ENCODE peak calls at places on chromosomes 11 and 22, in eight cellular contexts. One of them, this sample, is unnamed.

GRCh38 chr11:3127706-3128355 is 37.3 kb downstream of the OSBPL5 start:
- DNase-seq in neural progenitor cell: no peak
- DNase-seq in colonic mucosa: no peak
- DNase-seq in IMR-90: no peak
- DNase-seq in mesendoderm: no peak
- DNase-seq in neuronal stem cell: no peak
- DNase-seq in fibroblast of lung: no peak
- DNase-seq in astrocyte: no peak
- DNase-seq in this sample: no peak

GRCh38 chr11:59199546-59200420 is 12.9 kb downstream of the MPEG1 start:
- DNase-seq in neural progenitor cell: no peak
- DNase-seq in fibroblast of lung: no peak
- DNase-seq in colonic mucosa: no peak
- DNase-seq in mesendoderm: no peak
- DNase-seq in IMR-90: no peak
- DNase-seq in neuronal stem cell: no peak
- DNase-seq in astrocyte: no peak
- DNase-seq in this sample: no peak

GRCh38 chr11:6586434-6587359 is 16.7 kb downstream of the RRP8 start:
- DNase-seq in fibroblast of lung: no peak
- DNase-seq in colonic mucosa: peak
- DNase-seq in astrocyte: no peak
- DNase-seq in neuronal stem cell: no peak
- DNase-seq in neural progenitor cell: peak
- DNase-seq in IMR-90: no peak
- DNase-seq in mesendoderm: no peak
- DNase-seq in this sample: no peak

GRCh38 chr11:33195391-33196190 is 34.3 kb upstream of the CSTF3 start:
- DNase-seq in colonic mucosa: no peak
- DNase-seq in astrocyte: no peak
- DNase-seq in fibroblast of lung: no peak
- DNase-seq in IMR-90: peak
- DNase-seq in neural progenitor cell: peak
- DNase-seq in neuronal stem cell: no peak
- DNase-seq in mesendoderm: no peak
- DNase-seq in this sample: peak

GRCh38 chr11:96097844-96098421 is 174.0 kb upstream of the MTMR2 start:
- DNase-seq in IMR-90: peak
- DNase-seq in fibroblast of lung: peak
- DNase-seq in mesendoderm: no peak
- DNase-seq in colonic mucosa: peak
- DNase-seq in astrocyte: no peak
- DNase-seq in neuronal stem cell: no peak
- DNase-seq in neural progenitor cell: no peak
- DNase-seq in this sample: peak

GRCh38 chr11:43988040-43988793 is 45.8 kb downstream of the C11orf96 start:
- DNase-seq in neural progenitor cell: no peak
- DNase-seq in astrocyte: peak
- DNase-seq in colonic mucosa: no peak
- DNase-seq in IMR-90: peak
- DNase-seq in fibroblast of lung: peak
- DNase-seq in neuronal stem cell: no peak
- DNase-seq in mesendoderm: peak
- DNase-seq in this sample: no peak

GRCh38 chr22:28077166-28077565 is 158.1 kb upstream of the PITPNB start:
- DNase-seq in neural progenitor cell: no peak
- DNase-seq in colonic mucosa: no peak
- DNase-seq in mesendoderm: no peak
- DNase-seq in astrocyte: no peak
- DNase-seq in IMR-90: no peak
- DNase-seq in fibroblast of lung: no peak
- DNase-seq in neuronal stem cell: no peak
- DNase-seq in this sample: no peak

GRCh38 chr11:69541501-69542313 is 60.2 kb downstream of the LINC01488 start:
- DNase-seq in astrocyte: peak
- DNase-seq in IMR-90: peak
- DNase-seq in neural progenitor cell: no peak
- DNase-seq in mesendoderm: no peak
- DNase-seq in neuronal stem cell: no peak
- DNase-seq in colonic mucosa: no peak
- DNase-seq in fibroblast of lung: peak
- DNase-seq in this sample: peak

DNA sequence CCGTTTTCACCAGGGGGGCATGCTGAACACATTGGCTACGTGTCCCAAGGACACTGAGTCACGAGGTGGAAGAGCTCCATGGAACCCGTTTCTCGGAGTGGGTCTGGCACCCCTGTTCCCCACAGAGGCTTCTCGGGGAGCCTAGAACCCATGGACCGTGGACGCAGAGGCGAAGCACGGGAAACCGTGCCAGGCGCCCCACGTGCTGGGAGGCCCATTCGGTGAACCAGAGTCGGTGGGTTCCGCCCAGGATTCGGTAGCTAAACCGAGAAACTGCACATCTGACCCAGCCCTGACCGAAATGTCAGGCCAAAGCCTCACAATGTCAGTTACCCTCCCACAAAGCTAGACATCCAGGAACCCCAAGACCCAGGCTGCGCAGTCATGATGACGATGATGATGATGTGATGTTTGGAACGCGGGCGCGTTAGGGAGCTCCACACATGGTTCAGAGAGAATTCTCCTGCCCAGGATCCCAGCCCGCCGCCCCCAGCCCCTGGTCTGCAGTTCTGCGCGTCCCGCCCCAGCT is 28.5 kb upstream of the WNT11 start:
- DNase-seq in fibroblast of lung: no peak
- DNase-seq in neuronal stem cell: no peak
- DNase-seq in mesendoderm: no peak
- DNase-seq in IMR-90: no peak
- DNase-seq in colonic mucosa: peak
- DNase-seq in astrocyte: no peak
- DNase-seq in neural progenitor cell: no peak
- DNase-seq in this sample: no peak
- H3K9ac ChIP-seq in fibroblast of lung: peak
- H3K9ac ChIP-seq in neuronal stem cell: peak
- H3K9ac ChIP-seq in mesendoderm: peak
- H3K9ac ChIP-seq in IMR-90: peak
- H3K9ac ChIP-seq in colonic mucosa: peak
- H3K9ac ChIP-seq in astrocyte: peak
- H3K9ac ChIP-seq in neural progenitor cell: peak
- H3K9ac ChIP-seq in this sample: peak

GRCh38 chr11:73384127-73384441 is 7.9 kb downstream of the RELT start:
- DNase-seq in astrocyte: no peak
- DNase-seq in IMR-90: no peak
- DNase-seq in colonic mucosa: no peak
- DNase-seq in neural progenitor cell: no peak
- DNase-seq in fibroblast of lung: no peak
- DNase-seq in neuronal stem cell: no peak
- DNase-seq in mesendoderm: no peak
- DNase-seq in this sample: no peak

GRCh38 chr11:73386026-73386425 is 9.8 kb downstream of the RELT start:
- DNase-seq in neural progenitor cell: no peak
- DNase-seq in mesendoderm: no peak
- DNase-seq in neuronal stem cell: no peak
- DNase-seq in colonic mucosa: no peak
- DNase-seq in astrocyte: no peak
- DNase-seq in IMR-90: no peak
- DNase-seq in fibroblast of lung: no peak
- DNase-seq in this sample: peak

GRCh38 chr11:73386568-73386967 is 10.4 kb downstream of the RELT start:
- DNase-seq in neural progenitor cell: no peak
- DNase-seq in mesendoderm: no peak
- DNase-seq in colonic mucosa: no peak
- DNase-seq in IMR-90: no peak
- DNase-seq in astrocyte: no peak
- DNase-seq in fibroblast of lung: no peak
- DNase-seq in neuronal stem cell: no peak
- DNase-seq in this sample: no peak

GRCh38 chr11:73384531-73384870 is 8.3 kb downstream of the RELT start:
- DNase-seq in fibroblast of lung: no peak
- DNase-seq in neuronal stem cell: no peak
- DNase-seq in astrocyte: no peak
- DNase-seq in colonic mucosa: no peak
- DNase-seq in neural progenitor cell: no peak
- DNase-seq in IMR-90: no peak
- DNase-seq in mesendoderm: no peak
- DNase-seq in this sample: no peak

DNA sequence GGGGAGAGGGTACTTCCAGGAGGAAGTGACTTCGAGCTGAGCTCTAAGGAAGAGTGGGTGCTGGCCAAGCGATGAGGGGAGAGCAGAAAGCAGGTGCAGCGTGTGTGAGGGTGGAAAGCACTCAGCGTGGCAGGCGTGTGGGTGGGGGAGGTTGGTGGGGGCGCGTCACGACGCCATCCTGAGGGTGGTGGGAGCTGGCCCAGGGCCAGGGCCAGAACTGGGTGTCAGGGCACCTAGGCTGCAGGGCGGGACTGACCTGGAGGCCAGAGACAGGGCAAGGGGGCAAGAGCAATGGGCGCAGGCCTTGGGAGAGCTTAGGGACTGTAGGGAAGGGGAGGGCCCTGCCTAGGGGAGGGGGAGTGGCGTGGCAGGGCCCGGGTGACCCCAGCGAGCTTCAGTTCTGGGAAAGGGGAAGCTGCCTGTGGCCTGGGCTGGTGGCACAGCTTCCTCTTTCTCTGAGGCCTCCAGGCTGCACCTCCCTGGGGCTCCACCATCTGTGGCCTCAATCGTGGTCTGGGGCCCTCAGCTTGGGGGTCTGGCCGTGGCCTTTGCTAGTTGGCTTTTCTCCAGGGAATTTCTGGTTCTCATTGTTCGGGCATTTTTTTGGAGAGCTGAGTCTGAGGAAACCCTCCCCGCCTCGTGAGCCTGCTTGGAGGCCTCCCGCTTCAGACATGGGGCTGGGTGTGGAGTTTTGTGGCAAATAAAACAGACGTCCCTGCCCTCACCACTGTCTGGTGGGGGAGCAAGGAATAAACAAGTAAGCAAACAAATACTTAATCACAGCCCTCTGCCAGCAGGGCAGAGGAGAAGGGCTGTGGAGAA is 8.9 kb downstream of the RELT start:
- DNase-seq in fibroblast of lung: no peak
- DNase-seq in mesendoderm: no peak
- DNase-seq in colonic mucosa: peak
- DNase-seq in IMR-90: no peak
- DNase-seq in neural progenitor cell: no peak
- DNase-seq in neuronal stem cell: no peak
- DNase-seq in astrocyte: no peak
- DNase-seq in this sample: peak
- H3K9ac ChIP-seq in fibroblast of lung: no peak
- H3K9ac ChIP-seq in mesendoderm: no peak
- H3K9ac ChIP-seq in colonic mucosa: peak
- H3K9ac ChIP-seq in IMR-90: no peak
- H3K9ac ChIP-seq in neural progenitor cell: no peak
- H3K9ac ChIP-seq in neuronal stem cell: peak
- H3K9ac ChIP-seq in astrocyte: no peak
- H3K9ac ChIP-seq in this sample: peak

GRCh38 chr11:64303109-64304031 is 2.0 kb upstream of the ESRRA start:
- DNase-seq in fibroblast of lung: no peak
- DNase-seq in colonic mucosa: no peak
- DNase-seq in IMR-90: no peak
- DNase-seq in mesendoderm: no peak
- DNase-seq in astrocyte: no peak
- DNase-seq in neuronal stem cell: no peak
- DNase-seq in neural progenitor cell: no peak
- DNase-seq in this sample: no peak

GRCh38 chr11:64296830-64297721 is 3.1 kb upstream of the CATSPERZ start:
- DNase-seq in astrocyte: no peak
- DNase-seq in neural progenitor cell: no peak
- DNase-seq in IMR-90: no peak
- DNase-seq in neuronal stem cell: no peak
- DNase-seq in colonic mucosa: no peak
- DNase-seq in fibroblast of lung: no peak
- DNase-seq in mesendoderm: no peak
- DNase-seq in this sample: no peak

GRCh38 chr11:64297722-64298358 is 2.3 kb upstream of the CATSPERZ start:
- DNase-seq in IMR-90: no peak
- DNase-seq in neuronal stem cell: no peak
- DNase-seq in colonic mucosa: no peak
- DNase-seq in fibroblast of lung: no peak
- DNase-seq in neural progenitor cell: no peak
- DNase-seq in astrocyte: no peak
- DNase-seq in mesendoderm: no peak
- DNase-seq in this sample: no peak

GRCh38 chr11:64298966-64299846 is 952 bp upstream of the CATSPERZ start:
- DNase-seq in IMR-90: no peak
- DNase-seq in fibroblast of lung: no peak
- DNase-seq in neural progenitor cell: peak
- DNase-seq in astrocyte: no peak
- DNase-seq in colonic mucosa: peak
- DNase-seq in neuronal stem cell: no peak
- DNase-seq in mesendoderm: no peak
- DNase-seq in this sample: peak

GRCh38 chr11:64299847-64300648 is at the start of gene CATSPERZ:
- DNase-seq in astrocyte: no peak
- DNase-seq in IMR-90: no peak
- DNase-seq in neural progenitor cell: no peak
- DNase-seq in fibroblast of lung: no peak
- DNase-seq in mesendoderm: no peak
- DNase-seq in colonic mucosa: no peak
- DNase-seq in neuronal stem cell: no peak
- DNase-seq in this sample: no peak
- H3K9ac ChIP-seq in astrocyte: no peak
- H3K9ac ChIP-seq in IMR-90: no peak
- H3K9ac ChIP-seq in neural progenitor cell: no peak
- H3K9ac ChIP-seq in fibroblast of lung: peak
- H3K9ac ChIP-seq in mesendoderm: peak
- H3K9ac ChIP-seq in colonic mucosa: peak
- H3K9ac ChIP-seq in neuronal stem cell: peak
- H3K9ac ChIP-seq in this sample: peak

GRCh38 chr22:29663230-29663826 is 56.5 kb upstream of the CABP7 start:
- DNase-seq in mesendoderm: no peak
- DNase-seq in fibroblast of lung: peak
- DNase-seq in IMR-90: peak
- DNase-seq in neuronal stem cell: no peak
- DNase-seq in astrocyte: peak
- DNase-seq in neural progenitor cell: no peak
- DNase-seq in colonic mucosa: no peak
- DNase-seq in this sample: no peak

GRCh38 chr22:29664731-29665130 is 55.1 kb upstream of the CABP7 start:
- DNase-seq in colonic mucosa: no peak
- DNase-seq in neural progenitor cell: no peak
- DNase-seq in IMR-90: peak
- DNase-seq in astrocyte: peak
- DNase-seq in neuronal stem cell: no peak
- DNase-seq in mesendoderm: no peak
- DNase-seq in fibroblast of lung: peak
- DNase-seq in this sample: no peak

GRCh38 chr22:29658171-29658570 is 54.7 kb downstream of the NF2 start:
- DNase-seq in neural progenitor cell: no peak
- DNase-seq in fibroblast of lung: no peak
- DNase-seq in IMR-90: no peak
- DNase-seq in mesendoderm: no peak
- DNase-seq in colonic mucosa: no peak
- DNase-seq in neuronal stem cell: no peak
- DNase-seq in astrocyte: no peak
- DNase-seq in this sample: no peak

GRCh38 chr22:29660021-29660420 is 56.6 kb downstream of the NF2 start:
- DNase-seq in mesendoderm: no peak
- DNase-seq in IMR-90: no peak
- DNase-seq in astrocyte: no peak
- DNase-seq in neural progenitor cell: no peak
- DNase-seq in neuronal stem cell: no peak
- DNase-seq in colonic mucosa: no peak
- DNase-seq in fibroblast of lung: no peak
- DNase-seq in this sample: no peak

DNA sequence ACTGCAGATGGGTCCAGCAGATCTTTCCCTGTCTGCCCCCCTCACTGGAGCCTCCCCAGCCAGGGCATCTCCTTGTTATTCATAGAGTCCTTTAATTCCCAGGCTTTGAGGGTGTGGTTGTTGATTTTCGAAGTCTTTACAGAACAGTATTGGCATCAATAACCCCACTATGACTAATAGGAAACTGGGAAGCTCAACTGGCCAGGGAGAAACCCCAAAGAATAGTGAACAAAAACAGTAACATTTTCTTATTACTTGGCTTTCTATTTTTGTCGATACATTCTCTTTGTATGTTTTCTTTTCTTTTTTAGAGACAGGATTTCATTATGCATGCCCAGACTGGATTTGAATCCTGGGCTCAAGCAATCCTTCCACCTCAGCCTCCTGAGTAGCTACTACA is 57.9 kb downstream of the NF2 start:
- DNase-seq in neural progenitor cell: no peak
- DNase-seq in colonic mucosa: no peak
- DNase-seq in neuronal stem cell: no peak
- DNase-seq in IMR-90: peak
- DNase-seq in astrocyte: peak
- DNase-seq in mesendoderm: no peak
- DNase-seq in fibroblast of lung: peak
- DNase-seq in this sample: peak
- H3K9ac ChIP-seq in neural progenitor cell: no peak
- H3K9ac ChIP-seq in colonic mucosa: no peak
- H3K9ac ChIP-seq in neuronal stem cell: no peak
- H3K9ac ChIP-seq in IMR-90: no peak
- H3K9ac ChIP-seq in astrocyte: no peak
- H3K9ac ChIP-seq in mesendoderm: no peak
- H3K9ac ChIP-seq in fibroblast of lung: no peak
- H3K9ac ChIP-seq in this sample: peak

This sample was measured in adipocyte.